ENCODE peak calls at places on chromosomes 11 and 22, in six cellular contexts. K is activated CD4-positive, alpha-beta T cell treated with anti-CD3 and anti-CD28 coated beads, Interleukin-2, amount 50 U/mL, for 48 hours; F is ACHN; R is bronchial epithelial cell; E is WTC11; U is AG04449. P is an unnamed sample.

GRCh38 chr11:2444301-2445106 is at the start of the genes KCNQ1 and TRPM5:
- DNase-seq in K (peak), F (peak), R (no peak), E (peak), U (no peak), P (peak)

GRCh38 chr11:2151500-2152257 is 9.3 kb downstream of the INS start:
- DNase-seq in K (peak), F (peak), R (peak), E (peak), U (no peak), P (peak)

GRCh38 chr22:49320714-49321476 is 506.8 kb downstream of the BRD1 start:
- DNase-seq in K (no peak), F (no peak), R (no peak), E (no peak), U (no peak), P (no peak)

GRCh38 chr11:128896356-128896755 is 5.2 kb downstream of the KCNJ5 start:
- DNase-seq in K (no peak), F (no peak), R (no peak), E (no peak), U (no peak), P (peak)

GRCh38 chr22:36435516-36436415 is 45.7 kb downstream of the TXN2 start:
- DNase-seq in K (peak), F (no peak), R (peak), E (peak), U (no peak), P (peak)

GRCh38 chr11:63764201-63764711 is 4.3 kb downstream of the ZFTA start:
- DNase-seq in K (no peak), F (no peak), R (no peak), E (no peak), U (no peak), P (no peak)

GRCh38 chr22:38452373-38453064 is 2.5 kb downstream of the KCNJ4 start:
- DNase-seq in K (no peak), F (no peak), R (no peak), E (no peak), U (no peak), P (no peak)

GRCh38 chr11:76771446-76772099 is 11.6 kb upstream of the TSKU start:
- DNase-seq in K (no peak), F (no peak), R (no peak), E (no peak), U (no peak), P (no peak)

GRCh38 chr22:37777122-37777687 is 30.5 kb upstream of the GCAT start:
- DNase-seq in K (no peak), F (peak), R (peak), E (no peak), U (no peak), P (peak)

GRCh38 chr22:22803285-22803853 is 84.2 kb upstream of the IGLL5 start:
- DNase-seq in K (no peak), F (no peak), R (no peak), E (no peak), U (no peak), P (no peak)

GRCh38 chr22:23685205-23685784 is 5.5 kb upstream of the RGL4 start:
- DNase-seq in K (no peak), F (peak), R (peak), E (no peak), U (no peak), P (peak)

GRCh38 chr11:56172256-56172835 is 4.1 kb upstream of the OR5J2 start:
- DNase-seq in K (no peak), F (no peak), R (no peak), E (no peak), U (no peak), P (no peak)

GRCh38 chr11:20070459-20070858 is 89.8 kb downstream of the DBX1 start:
- DNase-seq in K (no peak), F (no peak), R (no peak), E (no peak), U (no peak), P (no peak)

GRCh38 chr11:88523362-88524028 is 186.0 kb upstream of the CTSC start:
- DNase-seq in K (no peak), F (no peak), R (peak), E (no peak), U (no peak), P (no peak)

GRCh38 chr11:2213384-2213842 is 41.8 kb upstream of the TH start:
- DNase-seq in K (peak), F (no peak), R (no peak), E (peak), U (no peak), P (peak)